ENCODE peak calls at places on chromosomes 6 and 20, in four cellular contexts. E is activated T-cell treated with anti-CD3 and anti-CD28 coated beads, Interleukin-2, amount 50 U/mL, for 4 hours; J is KBM-7; R is activated naive CD4-positive, alpha-beta T cell treated with anti-CD3 and anti-CD28 coated beads for 36 hours. U is an unnamed sample.
A peak's percentile ranks its signal among the peaks of the same experiment; 100 is the strongest.

GRCh38 chr6:170480045-170480714 is 72.9 kb downstream of the PSMB1 start:
- DNase-seq in E (no peak), R (no peak), J (no peak), U (no peak)

GRCh38 chr6:31922942-31923341 is 4.6 kb upstream of the C2 start:
- DNase-seq in E (no peak), J (peak; percentile 39), R (peak; percentile 71), U (no peak)

GRCh38 chr20:44719841-44720240 is 4.7 kb downstream of the CCN5 start:
- DNase-seq in J (no peak), R (no peak), E (no peak), U (no peak)

GRCh38 chr6:94893327-94893726 is 684.0 kb upstream of the MANEA start:
- DNase-seq in E (no peak), J (no peak), R (no peak), U (no peak)

GRCh38 chr20:60206259-60206658 is 248.0 kb downstream of the CDH26 start:
- DNase-seq in J (peak; percentile 80), R (peak; percentile 21), E (no peak), U (no peak)

GRCh38 chr20:38134427-38135281 is 30.4 kb downstream of the TGM2 start:
- DNase-seq in R (no peak), J (peak; percentile 50), E (no peak), U (no peak)

GRCh38 chr6:41122918-41123317 is 31.2 kb downstream of the TREML1 start:
- DNase-seq in R (no peak), J (no peak), E (no peak), U (no peak)

GRCh38 chr6:155132617-155133016 is 131.2 kb upstream of the CLDN20 start:
- DNase-seq in R (no peak), E (no peak), J (no peak), U (no peak)

GRCh38 chr6:143197377-143197776 is 136.7 kb downstream of the AIG1 start:
- DNase-seq in J (no peak), R (no peak), E (no peak), U (no peak)

GRCh38 chr6:169498887-169499513 is 202.8 kb downstream of the WDR27 start:
- DNase-seq in R (no peak), J (no peak), E (no peak), U (no peak)

GRCh38 chr6:36834576-36835293 is 4.5 kb downstream of the CPNE5 start:
- DNase-seq in J (no peak), E (no peak), R (no peak), U (peak; percentile 61)

GRCh38 chr6:37965964-37966676 is 146.6 kb downstream of the ZFAND3 start:
- DNase-seq in J (no peak), R (no peak), E (no peak), U (no peak)

GRCh38 chr6:158662607-158663464 is 13.0 kb downstream of the SYTL3 start:
- DNase-seq in J (peak; percentile 62), R (no peak), E (no peak), U (no peak)

GRCh38 chr6:101986476-101986875 is 593.0 kb downstream of the GRIK2 start:
- DNase-seq in J (no peak), R (no peak), E (no peak), U (no peak)

GRCh38 chr6:26032387-26033131 is 54.7 kb upstream of the HFE start:
- DNase-seq in J (peak; percentile 84), E (no peak), R (peak; percentile 52), U (no peak)

GRCh38 chr6:56593801-56594318 is 48.8 kb downstream of the DST start:
- DNase-seq in R (peak; percentile 68), E (no peak), J (no peak), U (no peak)

GRCh38 chr20:4012631-4013030 is 2.7 kb downstream of the RNF24 start:
- DNase-seq in J (peak; percentile 39), E (no peak), R (no peak), U (no peak)

GRCh38 chr6:1027109-1027794 is 284.6 kb upstream of the FOXQ1 start:
- DNase-seq in E (no peak), J (no peak), R (no peak), U (no peak)

GRCh38 chr20:46562373-46563169 is 12.1 kb upstream of the OCSTAMP start:
- DNase-seq in J (peak; percentile 78), E (peak; percentile 51), R (peak; percentile 83), U (peak; percentile 50)

GRCh38 chr20:50980071-50980681 is 21.6 kb downstream of the MOCS3 start:
- DNase-seq in R (peak; percentile 64), J (no peak), E (no peak), U (no peak)

GRCh38 chr20:48075591-48076174 is 290.4 kb upstream of the SULF2 start:
- DNase-seq in E (no peak), R (no peak), J (no peak), U (no peak)

GRCh38 chr6:56708810-56709597 is 66.3 kb upstream of the DST start:
- DNase-seq in E (no peak), J (peak; percentile 70), R (no peak), U (no peak)

GRCh38 chr6:168196385-168196860 is 117.4 kb upstream of the FRMD1 start:
- DNase-seq in J (no peak), E (no peak), R (no peak), U (no peak)

GRCh38 chr6:2378891-2379652 is 133.7 kb upstream of the GMDS start:
- DNase-seq in E (no peak), J (no peak), R (peak; percentile 35), U (no peak)

GRCh38 chr6:91539451-91539850 is 952.6 kb upstream of the MAP3K7 start:
- DNase-seq in R (no peak), E (no peak), J (no peak), U (no peak)

GRCh38 chr6:47256981-47257730 is 52.5 kb downstream of the TNFRSF21 start:
- DNase-seq in J (no peak), R (no peak), E (no peak), U (no peak)

GRCh38 chr6:169530762-169531143 is 171.1 kb downstream of the WDR27 start:
- DNase-seq in J (peak; percentile 15), E (no peak), R (peak; percentile 10), U (no peak)

GRCh38 chr6:169110934-169111602 is 142.6 kb downstream of the THBS2 start:
- DNase-seq in E (no peak), J (no peak), R (no peak), U (no peak)

GRCh38 chr6:111828799-111829198 is 44.5 kb downstream of the FYN start:
- DNase-seq in E (no peak), R (no peak), J (no peak), U (no peak)

GRCh38 chr20:13930246-13930645 is 60.2 kb downstream of the SEL1L2 start:
- DNase-seq in E (no peak), R (no peak), J (no peak), U (no peak)

GRCh38 chr6:149059557-149059956 is 258.0 kb upstream of the TAB2 start:
- DNase-seq in E (no peak), R (no peak), J (no peak), U (no peak)

GRCh38 chr20:25081065-25081729 is 744 bp downstream of the VSX1 start:
- DNase-seq in J (no peak), E (no peak), R (peak; percentile 68), U (no peak)

GRCh38 chr6:104526383-104526782 is 333.3 kb downstream of the HACE1 start:
- DNase-seq in J (no peak), R (no peak), E (no peak), U (no peak)